ENCODE peak calls at places on chromosomes 13 and 19, in seven cellular contexts. D is psoas muscle; U is neural progenitor cell; N is IMR-90; L is effector memory CD4-positive, alpha-beta T cell; G is A549; V is ascending aorta. Z is an unnamed sample.

GRCh38 chr19:18194554-18195238 is 1.7 kb downstream of the MPV17L2 start:
- DNase-seq in D (no peak), N (peak; percentile 34), G (no peak), L (no peak), V (no peak), U (peak; percentile 58), Z (peak; percentile 37)

GRCh38 chr19:535017-535835 is 3.7 kb downstream of the CDC34 start:
- DNase-seq in G (no peak), U (no peak), V (no peak), N (no peak), L (no peak), D (no peak), Z (no peak)

GRCh38 chr13:46012404-46012803 is 40.1 kb downstream of the ZC3H13 start:
- DNase-seq in D (no peak), L (no peak), U (no peak), N (no peak), G (no peak), V (no peak), Z (no peak)

GRCh38 chr13:57982782-57983181 is 351.2 kb downstream of the PCDH17 start:
- DNase-seq in U (no peak), L (no peak), N (no peak), D (no peak), G (no peak), V (no peak), Z (no peak)

GRCh38 chr19:36215276-36216171 is 618 bp downstream of the ZNF146 start:
- DNase-seq in G (peak; percentile 61), V (no peak), U (peak; percentile 39), D (no peak), N (peak; percentile 62), L (no peak), Z (peak; percentile 46)

GRCh38 chr13:24747248-24748151 is 16.5 kb upstream of the RNF17 start:
- DNase-seq in U (peak; percentile 56), V (no peak), G (peak; percentile 41), D (no peak), L (no peak), N (no peak), Z (no peak)

GRCh38 chr13:48235100-48235813 is 2.3 kb downstream of the ITM2B start:
- DNase-seq in G (no peak), L (peak; percentile 2), D (no peak), N (peak; percentile 25), V (no peak), U (peak; percentile 42), Z (peak; percentile 61)

GRCh38 chr13:51643882-51644281 is 59.6 kb downstream of the WDFY2 start:
- DNase-seq in G (peak; percentile 47), V (no peak), D (no peak), L (no peak), N (peak; percentile 95), U (no peak), Z (peak; percentile 87)

GRCh38 chr13:44068737-44069136 is 189.0 kb downstream of the LACC1 start:
- DNase-seq in U (no peak), N (peak; percentile 86), V (no peak), L (no peak), D (no peak), G (peak; percentile 50), Z (no peak)

GRCh38 chr13:102677122-102677521 is 17.7 kb downstream of the METTL21C start:
- DNase-seq in V (no peak), N (no peak), G (no peak), L (no peak), U (no peak), D (no peak), Z (no peak)

GRCh38 chr13:98325724-98326123 is 148.7 kb upstream of the RNF113B start:
- DNase-seq in L (no peak), G (no peak), N (no peak), D (no peak), U (no peak), V (no peak), Z (no peak)

GRCh38 chr13:95833713-95834112 is 156.8 kb downstream of the DNAJC3 start:
- DNase-seq in G (peak; percentile 6), D (no peak), U (no peak), L (no peak), V (no peak), N (peak; percentile 11), Z (no peak)

GRCh38 chr19:16095071-16095571 is 16.6 kb upstream of the RAB8A start:
- DNase-seq in V (no peak), D (no peak), G (no peak), N (no peak), U (no peak), L (no peak), Z (no peak)

GRCh38 chr19:10881403-10882107 is 10.2 kb downstream of the CARM1 start:
- DNase-seq in U (peak; percentile 69), L (no peak), V (no peak), D (no peak), G (no peak), N (no peak), Z (no peak)

GRCh38 chr13:36847541-36848045 is 28.6 kb downstream of the RFXAP start:
- DNase-seq in L (no peak), G (no peak), D (no peak), N (no peak), V (no peak), U (no peak), Z (no peak)

GRCh38 chr13:59099182-59099950 is 1064.4 kb downstream of the DIAPH3 start:
- DNase-seq in G (no peak), L (no peak), D (no peak), N (peak; percentile 69), V (no peak), U (peak; percentile 70), Z (peak; percentile 81)

GRCh38 chr13:33228645-33229445 is 56.7 kb downstream of the STARD13 start:
- DNase-seq in G (peak; percentile 27), U (peak; percentile 51), D (no peak), V (no peak), N (peak; percentile 83), L (no peak), Z (peak; percentile 84)

GRCh38 chr13:60970736-60971135 is 444.9 kb downstream of the PCDH20 start:
- DNase-seq in U (no peak), L (no peak), D (no peak), V (no peak), G (no peak), N (no peak), Z (no peak)

GRCh38 chr19:53989600-53990533 is 1.6 kb upstream of the CACNG6 start:
- DNase-seq in G (peak; percentile 93), L (no peak), U (no peak), D (no peak), V (no peak), N (no peak), Z (no peak)

GRCh38 chr19:38284422-38284821 is 19.6 kb upstream of the C19orf33 start:
- DNase-seq in D (no peak), U (no peak), L (no peak), G (no peak), V (no peak), N (no peak), Z (no peak)

DNA sequence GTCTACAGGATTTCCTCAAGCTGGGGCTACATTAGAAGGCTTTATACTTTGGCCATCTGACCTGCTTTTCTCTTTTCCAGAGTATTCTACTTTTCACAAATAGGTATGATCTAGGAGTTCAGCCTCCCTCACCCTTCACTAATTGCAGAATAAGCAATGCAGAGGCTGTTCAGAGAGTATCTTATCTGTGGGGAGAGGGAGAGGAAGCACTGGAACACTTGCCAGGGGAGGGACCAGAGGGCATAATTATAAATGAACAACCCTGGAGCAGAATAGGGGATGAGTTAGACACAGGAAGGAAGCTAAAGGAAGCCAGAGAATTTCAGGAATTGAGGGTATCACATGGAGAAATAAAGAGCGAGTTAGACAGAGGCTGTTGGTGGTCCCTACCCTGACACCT is 29.9 kb downstream of the CEACAM1 start:
- DNase-seq in L (no peak), G (no peak), D (no peak), V (no peak), U (no peak), N (no peak), Z (no peak)
- H3K4me3 ChIP-seq in L (no peak overlapping the region), G (no peak overlapping the region), D (no peak overlapping the region), V (no peak overlapping the region), U (no peak overlapping the region), N (no peak overlapping the region), Z (no peak overlapping the region)

GRCh38 chr13:30690282-30691188 is 44.8 kb upstream of the ALOX5AP start:
- DNase-seq in D (peak; percentile 72), V (peak; percentile 56), L (no peak), G (peak; percentile 76), N (peak; percentile 99), U (no peak), Z (peak; percentile 97)

GRCh38 chr13:30685987-30686386 is 49.4 kb upstream of the ALOX5AP start:
- DNase-seq in L (no peak), N (no peak), D (no peak), G (no peak), U (no peak), V (no peak), Z (no peak)

GRCh38 chr13:30692108-30692507 is 43.2 kb upstream of the ALOX5AP start:
- DNase-seq in D (no peak), L (no peak), V (no peak), N (no peak), G (no peak), U (no peak), Z (no peak)

GRCh38 chr13:30685320-30685859 is 50.0 kb upstream of the ALOX5AP start:
- DNase-seq in U (no peak), N (no peak), D (no peak), L (no peak), V (no peak), G (no peak), Z (peak; percentile 31)

DNA sequence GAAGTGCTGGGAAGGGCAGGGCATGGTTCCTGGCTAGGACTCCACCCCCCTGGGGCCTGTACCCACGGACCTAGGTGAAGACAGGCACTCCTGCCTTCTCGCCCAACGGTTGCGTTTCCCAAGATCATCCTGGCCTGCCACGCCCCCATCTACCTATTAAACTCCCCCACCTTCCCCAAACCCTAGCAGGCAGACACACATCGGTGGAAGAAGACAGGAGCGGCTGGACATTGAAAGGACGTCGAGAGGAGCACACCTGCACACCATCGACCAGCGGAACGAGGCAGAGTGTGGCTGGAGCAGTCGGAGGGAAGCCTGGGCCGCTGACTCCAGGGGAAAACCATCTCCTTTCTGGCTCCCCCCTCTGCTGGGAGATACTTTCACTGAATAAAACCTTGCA is 45.6 kb upstream of the ALOX5AP start:
- DNase-seq in V (no peak), G (no peak), L (no peak), D (no peak), N (no peak), U (no peak), Z (no peak)
- H3K4me3 ChIP-seq in V (peak overlapping the region; percentile 32), G (no peak overlapping the region), L (peak overlapping the region; percentile 19), D (peak overlapping the region; percentile 56), N (no peak overlapping the region), U (no peak overlapping the region), Z (peak overlapping the region; percentile 57)

DNA sequence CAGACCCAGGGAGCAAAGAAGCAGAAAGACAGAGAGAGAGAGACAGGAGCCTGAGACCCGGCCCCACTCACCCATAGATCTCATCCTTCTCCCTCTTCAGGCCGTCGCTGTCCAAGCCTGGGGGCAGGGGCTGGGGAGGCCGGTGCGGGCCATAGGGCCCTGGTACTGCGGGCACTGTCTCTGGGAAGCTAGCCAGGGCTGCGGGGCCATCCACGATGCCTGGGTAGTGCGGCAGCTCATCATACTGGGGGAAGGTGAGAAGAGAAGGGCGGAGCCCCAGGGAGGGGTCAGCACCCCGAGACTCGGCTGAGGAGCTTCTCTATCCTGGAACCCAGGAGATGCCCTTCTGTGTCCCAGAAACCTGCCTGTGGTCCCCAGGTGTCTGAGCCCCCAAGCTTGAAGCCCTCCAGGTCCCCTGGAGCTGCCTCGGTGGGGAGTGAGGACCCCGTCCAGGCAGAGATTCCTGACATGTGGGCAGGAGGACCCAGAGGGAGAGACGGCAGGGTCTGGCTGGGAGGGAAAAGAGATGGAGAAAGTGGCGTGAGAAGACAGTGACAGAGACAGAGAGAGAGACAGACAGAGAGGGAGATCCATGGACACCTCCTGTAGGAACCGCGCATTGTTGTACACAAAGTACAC is 2.1 kb downstream of the MEIS3 start:
- DNase-seq in U (peak; percentile 35), N (no peak), L (no peak), V (no peak), D (no peak), G (no peak), Z (no peak)
- H3K4me3 ChIP-seq in U (peak overlapping the region; percentile 57), N (peak overlapping the region; percentile 91), L (no peak overlapping the region), V (no peak overlapping the region), D (no peak overlapping the region), G (no peak overlapping the region), Z (no peak overlapping the region)

GRCh38 chr13:111472559-111473460 is 152.4 kb downstream of the TEX29 start:
- DNase-seq in N (no peak), L (no peak), D (no peak), V (no peak), U (no peak), G (no peak), Z (no peak)
- H3K4me3 ChIP-seq in N (no peak overlapping the region), L (no peak overlapping the region), D (no peak overlapping the region), V (no peak overlapping the region), U (no peak overlapping the region), G (no peak overlapping the region), Z (no peak overlapping the region)

Z was measured in SJCRH30.